ENCODE peak calls at places on chromosomes 3 and 15, in five cellular contexts. One of them, this sample, is unnamed.
A peak's percentile ranks its signal among the peaks of the same experiment; 100 is the strongest.

GRCh38 chr3:81483046-81483445 is 278.4 kb downstream of the GBE1 start:
- DNase-seq in body of pancreas: no peak
- DNase-seq in IMR-90: no peak
- DNase-seq in colonic mucosa: no peak
- DNase-seq in GM06990: no peak
- DNase-seq in this sample: no peak

GRCh38 chr15:42547926-42548257 is 701 bp downstream of the LRRC57 start:
- DNase-seq in body of pancreas: no peak
- DNase-seq in IMR-90: peak; percentile 55
- DNase-seq in colonic mucosa: no peak
- DNase-seq in GM06990: no peak
- DNase-seq in this sample: no peak

GRCh38 chr15:71083349-71083748 is 31.9 kb upstream of the THSD4 start:
- DNase-seq in body of pancreas: no peak
- DNase-seq in IMR-90: peak; percentile 91
- DNase-seq in colonic mucosa: no peak
- DNase-seq in GM06990: no peak
- DNase-seq in this sample: no peak

GRCh38 chr15:87653646-87654045 is 602.9 kb downstream of the NTRK3 start:
- DNase-seq in body of pancreas: no peak
- DNase-seq in IMR-90: no peak
- DNase-seq in colonic mucosa: no peak
- DNase-seq in GM06990: no peak
- DNase-seq in this sample: no peak

GRCh38 chr3:52004158-52004787 is 8.6 kb upstream of the RPL29 start:
- DNase-seq in body of pancreas: no peak
- DNase-seq in IMR-90: peak; percentile 48
- DNase-seq in colonic mucosa: no peak
- DNase-seq in GM06990: no peak
- DNase-seq in this sample: no peak

GRCh38 chr3:34780973-34781372 is 858.4 kb upstream of the ARPP21 start:
- DNase-seq in body of pancreas: no peak
- DNase-seq in IMR-90: no peak
- DNase-seq in colonic mucosa: no peak
- DNase-seq in GM06990: no peak
- DNase-seq in this sample: no peak

GRCh38 chr3:19940643-19941042 is 6.3 kb upstream of the RAB5A start:
- DNase-seq in body of pancreas: no peak
- DNase-seq in IMR-90: no peak
- DNase-seq in colonic mucosa: no peak
- DNase-seq in GM06990: no peak
- DNase-seq in this sample: no peak

GRCh38 chr15:74674161-74674560 is 21.7 kb downstream of the EDC3 start:
- DNase-seq in body of pancreas: no peak
- DNase-seq in IMR-90: no peak
- DNase-seq in colonic mucosa: no peak
- DNase-seq in GM06990: no peak
- DNase-seq in this sample: no peak

GRCh38 chr3:23915537-23916108 is 1.2 kb downstream of the NKIRAS1 start:
- DNase-seq in body of pancreas: no peak
- DNase-seq in IMR-90: peak; percentile 64
- DNase-seq in colonic mucosa: no peak
- DNase-seq in GM06990: no peak
- DNase-seq in this sample: no peak

GRCh38 chr3:94069242-94069813 is 6.5 kb downstream of the NSUN3 start:
- DNase-seq in body of pancreas: no peak
- DNase-seq in IMR-90: peak; percentile 39
- DNase-seq in colonic mucosa: no peak
- DNase-seq in GM06990: no peak
- DNase-seq in this sample: peak; percentile 8
- TF ChIP-seq CTCF in body of pancreas: no peak
- TF ChIP-seq CTCF in IMR-90: peak; percentile 58
- TF ChIP-seq CTCF in colonic mucosa: peak; percentile 59
- TF ChIP-seq CTCF in GM06990: peak; percentile 28
- TF ChIP-seq CTCF in this sample: peak; percentile 27

DNA sequence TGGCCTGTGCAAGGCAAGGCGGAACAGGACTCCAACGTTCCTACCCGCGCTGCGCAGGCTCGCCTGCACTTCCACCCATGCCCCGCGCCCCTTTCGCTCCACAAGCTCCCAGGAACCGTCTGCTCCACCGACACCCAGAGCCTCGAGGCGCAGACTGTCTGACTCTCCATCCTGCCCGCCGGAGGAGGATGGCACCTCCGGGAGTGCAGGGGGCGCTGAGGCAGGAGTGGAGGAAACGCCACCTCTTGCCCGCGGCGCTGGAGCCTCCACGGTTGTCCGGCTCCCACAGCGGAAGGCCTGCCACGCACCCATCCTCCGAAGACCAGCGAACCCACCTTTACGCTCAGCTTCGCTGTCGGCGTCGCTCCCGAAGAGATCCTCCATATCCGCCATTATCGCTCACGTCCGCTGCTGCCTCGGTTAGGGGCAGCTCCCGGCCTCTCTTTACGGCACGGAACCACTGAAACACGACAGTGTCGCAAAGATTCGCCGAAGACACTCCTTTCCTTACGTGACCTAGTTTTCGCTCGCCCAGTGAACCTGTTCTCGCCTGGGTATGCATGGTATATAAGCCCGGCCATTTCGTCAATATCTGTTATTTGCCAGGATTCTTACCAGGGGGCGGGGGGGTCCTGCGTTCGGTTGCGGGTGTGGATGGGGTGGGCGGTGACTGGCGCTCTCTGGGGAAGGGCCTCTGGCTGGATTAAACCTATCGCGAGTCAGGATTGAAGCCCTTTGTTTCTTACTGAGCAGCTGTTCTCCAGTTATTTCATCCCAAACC is at the start of gene LEO1:
- DNase-seq in body of pancreas: peak; percentile 93
- DNase-seq in IMR-90: peak; percentile 98
- DNase-seq in colonic mucosa: peak; percentile 94
- DNase-seq in GM06990: peak; percentile 88
- DNase-seq in this sample: peak; percentile 89
- TF ChIP-seq CTCF in body of pancreas: peak; percentile 24
- TF ChIP-seq CTCF in IMR-90: peak; percentile 38
- TF ChIP-seq CTCF in colonic mucosa: no peak
- TF ChIP-seq CTCF in GM06990: peak; percentile 43
- TF ChIP-seq CTCF in this sample: no peak

GRCh38 chr3:134333522-134334181 is 40.6 kb downstream of the AMOTL2 start:
- DNase-seq in body of pancreas: no peak
- DNase-seq in IMR-90: peak; percentile 70
- DNase-seq in colonic mucosa: no peak
- DNase-seq in GM06990: no peak
- DNase-seq in this sample: no peak
- TF ChIP-seq CTCF in body of pancreas: no peak
- TF ChIP-seq CTCF in IMR-90: peak; percentile 21
- TF ChIP-seq CTCF in colonic mucosa: no peak
- TF ChIP-seq CTCF in GM06990: no peak
- TF ChIP-seq CTCF in this sample: no peak

GRCh38 chr3:163273694-163274093 is 1777.1 kb downstream of the OTOL1 start:
- DNase-seq in body of pancreas: no peak
- DNase-seq in IMR-90: no peak
- DNase-seq in colonic mucosa: no peak
- DNase-seq in GM06990: no peak
- DNase-seq in this sample: no peak
- TF ChIP-seq CTCF in body of pancreas: no peak
- TF ChIP-seq CTCF in IMR-90: no peak
- TF ChIP-seq CTCF in colonic mucosa: no peak
- TF ChIP-seq CTCF in GM06990: no peak
- TF ChIP-seq CTCF in this sample: no peak

GRCh38 chr3:12948371-12948770 is 107.0 kb upstream of the RPL32 start:
- DNase-seq in body of pancreas: no peak
- DNase-seq in IMR-90: peak; percentile 34
- DNase-seq in colonic mucosa: no peak
- DNase-seq in GM06990: no peak
- DNase-seq in this sample: no peak

GRCh38 chr3:12947504-12948369 is 106.4 kb upstream of the RPL32 start:
- DNase-seq in body of pancreas: no peak
- DNase-seq in IMR-90: peak; percentile 68
- DNase-seq in colonic mucosa: peak; percentile 76
- DNase-seq in GM06990: no peak
- DNase-seq in this sample: no peak

GRCh38 chr3:12946134-12946533 is 104.8 kb upstream of the RPL32 start:
- DNase-seq in body of pancreas: no peak
- DNase-seq in IMR-90: no peak
- DNase-seq in colonic mucosa: no peak
- DNase-seq in GM06990: no peak
- DNase-seq in this sample: no peak

GRCh38 chr3:12946661-12947316 is 105.4 kb upstream of the RPL32 start:
- DNase-seq in body of pancreas: no peak
- DNase-seq in IMR-90: no peak
- DNase-seq in colonic mucosa: no peak
- DNase-seq in GM06990: no peak
- DNase-seq in this sample: no peak

DNA sequence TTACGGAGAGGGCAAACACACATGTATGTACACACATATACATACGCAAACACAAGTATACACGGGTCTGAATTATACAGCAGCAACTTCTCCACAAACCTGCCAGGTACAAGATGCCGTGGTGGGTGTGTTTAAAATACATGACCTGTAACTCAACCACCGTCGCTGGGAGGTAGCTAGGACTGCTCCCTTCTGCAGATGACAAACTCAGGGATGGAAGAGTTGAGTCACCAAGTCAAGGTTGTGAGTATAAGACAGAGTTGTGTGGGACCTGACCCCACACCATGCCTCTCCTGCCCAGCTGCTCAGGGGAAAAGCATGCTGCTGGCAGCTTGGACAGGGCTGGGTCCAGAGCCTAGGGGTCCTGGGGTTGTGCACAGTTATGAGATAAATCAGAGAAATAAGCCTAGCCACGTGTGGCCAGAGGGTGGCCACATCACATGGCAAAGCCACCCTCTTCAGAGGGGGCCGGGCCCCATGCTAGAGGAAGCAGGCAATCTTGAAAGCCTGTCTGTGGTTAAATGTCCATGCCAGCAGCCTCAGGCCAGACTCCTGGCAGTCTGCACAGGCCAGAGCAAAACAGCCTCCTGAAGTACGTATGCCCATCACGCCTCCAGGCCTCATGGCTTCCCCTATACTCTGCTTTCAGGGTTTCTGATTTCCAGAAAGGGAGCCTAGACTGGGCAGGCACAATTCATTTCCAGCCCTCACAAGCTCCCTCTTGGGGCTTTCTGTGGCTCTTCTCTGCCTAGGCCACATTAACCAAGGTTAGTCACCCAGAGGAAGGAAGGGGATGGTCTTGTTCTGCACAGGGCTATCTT is 107.7 kb upstream of the RPL32 start:
- DNase-seq in body of pancreas: no peak
- DNase-seq in IMR-90: peak; percentile 48
- DNase-seq in colonic mucosa: no peak
- DNase-seq in GM06990: no peak
- DNase-seq in this sample: peak; percentile 57
- TF ChIP-seq CTCF in body of pancreas: no peak
- TF ChIP-seq CTCF in IMR-90: peak; percentile 4
- TF ChIP-seq CTCF in colonic mucosa: no peak
- TF ChIP-seq CTCF in GM06990: peak; percentile 16
- TF ChIP-seq CTCF in this sample: no peak

GRCh38 chr15:100717596-100717995 is 115.2 kb downstream of the ASB7 start:
- DNase-seq in body of pancreas: no peak
- DNase-seq in IMR-90: no peak
- DNase-seq in colonic mucosa: peak; percentile 7
- DNase-seq in GM06990: no peak
- DNase-seq in this sample: no peak
- TF ChIP-seq CTCF in body of pancreas: no peak
- TF ChIP-seq CTCF in IMR-90: no peak
- TF ChIP-seq CTCF in colonic mucosa: no peak
- TF ChIP-seq CTCF in GM06990: no peak
- TF ChIP-seq CTCF in this sample: no peak

GRCh38 chr3:123267821-123268220 is 66.1 kb downstream of the SEC22A start:
- DNase-seq in body of pancreas: no peak
- DNase-seq in IMR-90: no peak
- DNase-seq in colonic mucosa: no peak
- DNase-seq in GM06990: no peak
- DNase-seq in this sample: no peak
- TF ChIP-seq CTCF in body of pancreas: no peak
- TF ChIP-seq CTCF in IMR-90: no peak
- TF ChIP-seq CTCF in colonic mucosa: no peak
- TF ChIP-seq CTCF in GM06990: no peak
- TF ChIP-seq CTCF in this sample: no peak

DNA sequence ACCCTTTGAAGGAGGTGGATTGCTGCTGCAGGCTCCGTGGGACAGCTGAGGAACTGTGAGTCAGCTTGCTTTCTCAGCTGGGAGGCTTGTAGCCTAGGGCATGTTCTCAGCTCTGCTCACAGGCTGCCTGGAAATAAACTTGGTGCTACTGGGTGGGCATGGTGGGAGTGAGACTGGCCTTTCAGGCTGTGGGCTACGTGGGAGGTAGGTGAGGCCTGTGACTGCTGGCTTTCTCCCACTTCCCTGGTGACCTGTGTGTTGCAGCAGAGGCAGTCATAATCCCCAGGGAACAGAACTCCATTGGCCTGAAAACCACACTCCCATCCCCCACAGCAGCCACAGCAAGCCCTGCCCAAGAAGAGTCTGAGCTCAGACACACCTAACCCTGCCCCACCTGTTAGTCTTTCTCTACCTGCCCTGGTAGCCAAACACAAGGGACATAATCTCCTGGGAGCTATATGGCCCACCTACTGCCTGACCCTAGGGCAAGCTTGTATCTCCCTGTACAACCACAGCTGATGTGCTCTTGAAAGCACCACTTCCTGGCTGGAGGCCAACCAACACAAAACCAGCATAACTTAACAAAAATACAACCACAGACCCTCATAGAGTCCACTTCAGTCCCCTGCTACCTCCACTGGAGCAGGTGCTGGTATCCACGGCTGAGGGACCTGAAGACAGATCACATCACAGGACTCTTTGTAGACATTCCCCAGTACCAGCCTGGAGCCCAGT is 236.5 kb downstream of the SQOR start:
- DNase-seq in body of pancreas: no peak
- DNase-seq in IMR-90: no peak
- DNase-seq in colonic mucosa: peak; percentile 57
- DNase-seq in GM06990: no peak
- DNase-seq in this sample: no peak
- TF ChIP-seq CTCF in body of pancreas: no peak
- TF ChIP-seq CTCF in IMR-90: no peak
- TF ChIP-seq CTCF in colonic mucosa: no peak
- TF ChIP-seq CTCF in GM06990: no peak
- TF ChIP-seq CTCF in this sample: no peak

GRCh38 chr3:151415289-151415688 is 30.7 kb upstream of the P2RY12 start:
- DNase-seq in body of pancreas: no peak
- DNase-seq in IMR-90: no peak
- DNase-seq in colonic mucosa: no peak
- DNase-seq in GM06990: no peak
- DNase-seq in this sample: no peak

GRCh38 chr3:151407928-151408327 is 23.4 kb upstream of the P2RY12 start:
- DNase-seq in body of pancreas: no peak
- DNase-seq in IMR-90: no peak
- DNase-seq in colonic mucosa: no peak
- DNase-seq in GM06990: no peak
- DNase-seq in this sample: no peak

GRCh38 chr3:151410891-151411559 is 26.5 kb upstream of the P2RY12 start:
- DNase-seq in body of pancreas: no peak
- DNase-seq in IMR-90: peak; percentile 60
- DNase-seq in colonic mucosa: no peak
- DNase-seq in GM06990: no peak
- DNase-seq in this sample: no peak

DNA sequence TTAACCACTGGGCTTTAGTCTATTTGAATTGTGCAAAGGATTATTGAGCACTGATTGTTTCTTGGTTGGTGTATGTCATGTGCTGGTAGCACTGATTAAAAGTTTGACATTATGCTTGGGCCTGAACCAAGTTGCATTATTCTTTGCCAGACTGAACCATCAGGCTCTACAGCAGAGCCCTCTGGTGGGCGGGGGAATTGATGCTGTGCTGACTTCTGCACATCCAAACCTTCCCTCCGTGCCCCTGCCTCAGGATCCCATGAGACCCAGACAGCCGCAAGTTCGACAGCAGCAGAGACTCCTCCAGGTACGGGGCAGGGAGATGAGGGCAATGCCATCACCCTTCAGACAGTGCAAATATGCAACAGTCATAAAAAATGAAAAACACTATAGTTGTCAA is 28.4 kb upstream of the P2RY12 start:
- DNase-seq in body of pancreas: no peak
- DNase-seq in IMR-90: no peak
- DNase-seq in colonic mucosa: no peak
- DNase-seq in GM06990: no peak
- DNase-seq in this sample: no peak
- TF ChIP-seq CTCF in body of pancreas: no peak
- TF ChIP-seq CTCF in IMR-90: no peak
- TF ChIP-seq CTCF in colonic mucosa: no peak
- TF ChIP-seq CTCF in GM06990: no peak
- TF ChIP-seq CTCF in this sample: no peak

This sample was measured in GM20000.